ENCODE peak calls at places on chromosomes 11 and 22, in four cellular contexts. M, A, J and D are unnamed samples.

GRCh38 chr11:62054484-62055121 is 69.2 kb upstream of the INCENP start:
- DNase-seq in J (peak), A (peak), M (no peak), D (no peak)

GRCh38 chr11:17972987-17973386 is 39.9 kb downstream of the SERGEF start:
- DNase-seq in J (peak), M (no peak), A (no peak), D (peak)

GRCh38 chr11:88555018-88555828 is 217.7 kb upstream of the CTSC start:
- DNase-seq in A (no peak), J (peak), M (no peak), D (no peak)

GRCh38 chr11:79439893-79440450 is 858 bp downstream of the TENM4 start:
- DNase-seq in J (no peak), A (no peak), M (no peak), D (no peak)

GRCh38 chr11:22798890-22799289 is 30.7 kb downstream of the SVIP start:
- DNase-seq in J (no peak), M (no peak), A (no peak), D (no peak)

GRCh38 chr11:15327786-15328231 is 213.1 kb downstream of the INSC start:
- DNase-seq in M (no peak), A (peak), J (peak), D (peak)

GRCh38 chr11:68542617-68543016 is 82.1 kb downstream of the PPP6R3 start:
- DNase-seq in A (no peak), J (peak), M (no peak), D (no peak)

GRCh38 chr22:21025266-21025665 is 7.1 kb downstream of the SLC7A4 start:
- DNase-seq in A (peak), J (no peak), M (no peak), D (no peak)

GRCh38 chr11:8263109-8263768 is 439 bp downstream of the LMO1 start:
- DNase-seq in A (no peak), J (no peak), M (no peak), D (no peak)

GRCh38 chr11:26268980-26269660 is 62.8 kb upstream of the ANO3 start:
- DNase-seq in A (no peak), J (no peak), M (no peak), D (no peak)

GRCh38 chr11:28176231-28176853 is 68.2 kb downstream of the METTL15 start:
- DNase-seq in A (no peak), M (no peak), J (peak), D (no peak)

GRCh38 chr11:537622-538430 is 499 bp downstream of the LRRC56 start:
- DNase-seq in A (no peak), M (no peak), J (no peak), D (no peak)

GRCh38 chr11:128726464-128727139 is 32.7 kb downstream of the FLI1 start:
- DNase-seq in A (no peak), M (no peak), J (no peak), D (peak)

GRCh38 chr11:113802621-113803020 is 23.0 kb downstream of the CLDN25 start:
- DNase-seq in J (no peak), M (no peak), A (no peak), D (no peak)

GRCh38 chr22:49849161-49850020 is 4.3 kb upstream of the ZBED4 start:
- DNase-seq in A (no peak), M (no peak), J (no peak), D (no peak)

GRCh38 chr11:1573847-1574255 is 1.8 kb upstream of the DUSP8 start:
- DNase-seq in J (no peak), M (no peak), A (no peak), D (peak)

GRCh38 chr11:45687836-45688235 is 22.4 kb upstream of the CHST1 start:
- DNase-seq in A (no peak), J (no peak), M (no peak), D (no peak)

GRCh38 chr11:117443269-117444186 is 115.9 kb downstream of the CEP164 start:
- DNase-seq in A (peak), M (no peak), J (peak), D (peak)

GRCh38 chr11:36292311-36292722 is 3.1 kb upstream of the COMMD9 start:
- DNase-seq in A (peak), M (no peak), J (peak), D (peak)

GRCh38 chr11:33695051-33695566 is 5.5 kb downstream of the C11orf91 start:
- DNase-seq in A (no peak), M (no peak), J (no peak), D (no peak)

GRCh38 chr22:30523646-30524489 is 18.4 kb upstream of the SEC14L4 start:
- DNase-seq in J (no peak), A (no peak), M (no peak), D (no peak)

GRCh38 chr11:72742522-72743320 is 9.5 kb downstream of the ARAP1 start:
- DNase-seq in J (no peak), M (no peak), A (no peak), D (no peak)

GRCh38 chr11:77402218-77402556 is 71.7 kb downstream of the PAK1 start:
- DNase-seq in J (no peak), M (no peak), A (no peak), D (no peak)

GRCh38 chr11:85347291-85347690 is 279.9 kb downstream of the DLG2 start:
- DNase-seq in M (no peak), J (no peak), A (no peak), D (no peak)

GRCh38 chr11:62383822-62384221 is 35.0 kb upstream of the SCGB1A1 start:
- DNase-seq in A (no peak), M (no peak), J (no peak), D (no peak)

GRCh38 chr11:119751281-119752060 is 22.5 kb upstream of the NECTIN1 start:
- DNase-seq in J (no peak), A (peak), M (no peak), D (peak)

GRCh38 chr11:117691206-117691490 is 105.9 kb downstream of the DSCAML1 start:
- DNase-seq in A (no peak), J (no peak), M (no peak), D (no peak)

GRCh38 chr11:74417860-74418508 is 19.8 kb upstream of the PGM2L1 start:
- DNase-seq in J (no peak), M (no peak), A (no peak), D (no peak)

GRCh38 chr11:71448257-71449161 is at the start of gene DHCR7:
- DNase-seq in J (peak), A (peak), M (peak), D (peak)

GRCh38 chr11:74370122-74370521 is 28.1 kb downstream of the PGM2L1 start:
- DNase-seq in M (no peak), A (no peak), J (no peak), D (no peak)

GRCh38 chr11:35617687-35618496 is at the start of gene FJX1:
- DNase-seq in J (peak), A (peak), M (no peak), D (peak)

GRCh38 chr22:23817146-23817545 is 21.7 kb downstream of the DERL3 start:
- DNase-seq in J (no peak), A (no peak), M (no peak), D (no peak)

GRCh38 chr11:11192541-11192940 is 160.5 kb downstream of the CSNK2A3 start:
- DNase-seq in A (no peak), J (no peak), M (no peak), D (no peak)

GRCh38 chr11:58923300-58923788 is 15.9 kb upstream of the GLYATL1 start:
- DNase-seq in A (peak), J (peak), M (no peak), D (peak)